ENCODE peak calls at places on chromosomes 7 and 10, in nine cellular contexts. A, J, M, W, V, E, G, L and Q are unnamed samples.

GRCh38 chr7:42070068-42070467 is 166.9 kb downstream of the GLI3 start:
- DNase-seq in G (no peak), E (no peak), L (no peak), J (peak), W (no peak), A (no peak), V (no peak), M (no peak), Q (no peak)

GRCh38 chr7:77954773-77955562 is 156.4 kb downstream of the PHTF2 start:
- DNase-seq in A (no peak), M (no peak), G (no peak), J (no peak), V (no peak), W (no peak), E (no peak), L (no peak), Q (no peak)

GRCh38 chr10:123611876-123612275 is 54.3 kb upstream of the GPR26 start:
- DNase-seq in E (no peak), M (no peak), A (no peak), L (no peak), W (no peak), J (no peak), G (no peak), V (no peak), Q (no peak)

GRCh38 chr10:50740351-50740688 is 584 bp downstream of the ASAH2B start:
- DNase-seq in E (no peak), G (peak), L (no peak), A (no peak), J (peak), W (peak), M (no peak), V (peak), Q (peak)

GRCh38 chr10:77007836-77008235 is 629.8 kb downstream of the KCNMA1 start:
- DNase-seq in E (no peak), G (no peak), L (no peak), W (no peak), J (no peak), V (no peak), M (no peak), A (no peak), Q (no peak)

GRCh38 chr7:27784399-27785053 is 44.6 kb downstream of the TAX1BP1 start:
- DNase-seq in J (peak), L (peak), A (no peak), E (peak), M (no peak), G (no peak), V (peak), W (no peak), Q (peak)

GRCh38 chr10:64773357-64773756 is 1252.2 kb downstream of the REEP3 start:
- DNase-seq in J (no peak), V (no peak), A (no peak), G (no peak), W (no peak), E (no peak), L (no peak), M (no peak), Q (no peak)

GRCh38 chr10:125231116-125231812 is 70.9 kb upstream of the CTBP2 start:
- DNase-seq in E (no peak), J (peak), A (no peak), W (peak), G (no peak), M (no peak), L (no peak), V (peak), Q (no peak)

GRCh38 chr7:71521506-71521905 is 389.6 kb downstream of the GALNT17 start:
- DNase-seq in L (no peak), E (no peak), V (no peak), J (no peak), M (no peak), W (peak), G (no peak), A (no peak), Q (no peak)

GRCh38 chr7:107147464-107148214 is 21.2 kb upstream of the HBP1 start:
- DNase-seq in W (no peak), A (peak), G (peak), M (no peak), V (peak), L (peak), J (peak), E (peak), Q (peak)

GRCh38 chr7:55127622-55128081 is 108.8 kb downstream of the EGFR start:
- DNase-seq in W (no peak), G (no peak), L (no peak), M (no peak), J (no peak), V (no peak), E (no peak), A (no peak), Q (no peak)

GRCh38 chr7:124387056-124387455 is 354.2 kb upstream of the TMEM229A start:
- DNase-seq in V (no peak), G (no peak), E (no peak), W (no peak), J (no peak), M (no peak), L (no peak), A (no peak), Q (no peak)

GRCh38 chr7:70091362-70091761 is 493.1 kb downstream of the AUTS2 start:
- DNase-seq in L (no peak), V (no peak), G (no peak), J (no peak), E (no peak), A (no peak), W (no peak), M (no peak), Q (no peak)

GRCh38 chr7:1536768-1537630 is 6.5 kb downstream of the MAFK start:
- DNase-seq in E (no peak), V (peak), M (no peak), L (peak), J (peak), G (peak), W (peak), A (peak), Q (no peak)

GRCh38 chr10:122487231-122487765 is 25.9 kb downstream of the HTRA1 start:
- DNase-seq in W (no peak), J (no peak), E (no peak), L (no peak), V (no peak), G (no peak), M (no peak), A (no peak), Q (no peak)

GRCh38 chr7:64883113-64883905 is 19.8 kb upstream of the ZNF273 start:
- DNase-seq in E (no peak), W (no peak), J (no peak), A (no peak), M (no peak), G (no peak), V (no peak), L (no peak), Q (no peak)

GRCh38 chr10:35781643-35782035 is 139.5 kb upstream of the FZD8 start:
- DNase-seq in J (no peak), W (no peak), V (no peak), E (no peak), L (peak), A (no peak), M (no peak), G (no peak), Q (no peak)

GRCh38 chr10:4008676-4009382 is 223.8 kb upstream of the KLF6 start:
- DNase-seq in W (no peak), A (no peak), G (no peak), J (no peak), E (no peak), M (no peak), L (no peak), V (no peak), Q (no peak)

GRCh38 chr10:25504306-25504705 is 329.5 kb downstream of the GPR158 start:
- DNase-seq in M (no peak), L (no peak), E (no peak), J (no peak), W (no peak), V (no peak), A (no peak), G (no peak), Q (no peak)

GRCh38 chr10:110803830-110804338 is 67.8 kb upstream of the PDCD4 start:
- DNase-seq in G (peak), L (peak), V (peak), J (peak), A (peak), W (no peak), E (peak), M (no peak), Q (peak)

GRCh38 chr7:9874182-9874581 is 1099.5 kb upstream of the PHF14 start:
- DNase-seq in V (no peak), W (no peak), E (no peak), G (no peak), J (no peak), A (no peak), L (no peak), M (no peak), Q (no peak)